ENCODE peak calls at places on chromosomes 12 and 14, in four cellular contexts. E, J, I and L are unnamed samples.
A peak's percentile ranks its signal among the peaks of the same experiment; 100 is the strongest.

GRCh38 chr12:23535441-23535840 is 414.0 kb downstream of the SOX5 start:
- DNase-seq in E (no peak), J (no peak), I (no peak), L (no peak)

GRCh38 chr12:50825372-50825838 is 17.3 kb upstream of the TMPRSS12 start:
- DNase-seq in E (no peak), J (peak; percentile 88), I (no peak), L (peak; percentile 52)

GRCh38 chr12:25811656-25812126 is 146.8 kb upstream of the RASSF8 start:
- DNase-seq in E (no peak), J (peak; percentile 64), I (no peak), L (no peak)

GRCh38 chr12:106282457-106283097 is 20.0 kb upstream of the TCP11L2 start:
- DNase-seq in E (peak; percentile 16), J (peak; percentile 68), I (no peak), L (no peak)

GRCh38 chr14:31445703-31446102 is 11.6 kb downstream of the DTD2 start:
- DNase-seq in E (no peak), J (no peak), I (no peak), L (no peak)

GRCh38 chr12:50564948-50565297 is 60.1 kb downstream of the DIP2B start:
- DNase-seq in E (no peak), J (no peak), I (no peak), L (no peak)

GRCh38 chr12:112841891-112842290 is 50.3 kb downstream of the RPH3A start:
- DNase-seq in E (no peak), J (peak; percentile 13), I (no peak), L (no peak)

GRCh38 chr12:82627799-82628198 is 58.9 kb upstream of the TMTC2 start:
- DNase-seq in E (no peak), J (peak; percentile 67), I (no peak), L (no peak)

GRCh38 chr14:65850429-65851145 is 438.1 kb downstream of the FUT8 start:
- DNase-seq in E (no peak), J (no peak), I (no peak), L (no peak)

GRCh38 chr14:69674546-69675245 is 63.3 kb downstream of the SUSD6 start:
- DNase-seq in E (no peak), J (no peak), I (no peak), L (no peak)

GRCh38 chr12:45568808-45569207 is 160.7 kb upstream of the ARID2 start:
- DNase-seq in E (no peak), J (no peak), I (no peak), L (peak; percentile 31)

GRCh38 chr12:885701-886100 is 63.8 kb downstream of the RAD52 start:
- DNase-seq in E (no peak), J (no peak), I (no peak), L (no peak)